ENCODE peak calls at places on chromosomes 2 and 18, in six cellular contexts. C, S, K, U, O and Y are unnamed samples.

GRCh38 chr2:15112216-15112615 is 448.9 kb downstream of the NBAS start:
- DNase-seq in S (no peak), K (peak; percentile 5), C (no peak), U (no peak), O (no peak), Y (peak; percentile 51)

GRCh38 chr2:23530121-23530908 is 145.3 kb downstream of the KLHL29 start:
- DNase-seq in K (no peak), C (no peak), O (no peak), S (no peak), U (no peak), Y (no peak)

GRCh38 chr2:170930132-170931109 is 1.4 kb downstream of the GORASP2 start:
- DNase-seq in C (peak; percentile 27), K (peak; percentile 88), U (no peak), O (peak; percentile 44), S (no peak), Y (peak; percentile 43)

GRCh38 chr2:143730155-143730949 is 601.1 kb downstream of the ARHGAP15 start:
- DNase-seq in C (no peak), O (no peak), S (no peak), U (no peak), K (peak; percentile 58), Y (peak; percentile 19)

GRCh38 chr2:199470672-199471442 is 13.1 kb upstream of the SATB2 start:
- DNase-seq in C (no peak), O (no peak), S (no peak), U (no peak), K (no peak), Y (no peak)

GRCh38 chr2:108534577-108535379 is 508 bp downstream of the LIMS1 start:
- DNase-seq in K (peak; percentile 50), C (peak; percentile 55), S (no peak), O (peak; percentile 6), U (peak; percentile 46), Y (no peak)

GRCh38 chr2:151106805-151107490 is 154.7 kb downstream of the RBM43 start:
- DNase-seq in S (no peak), C (no peak), O (no peak), U (no peak), K (no peak), Y (peak; percentile 84)

GRCh38 chr2:241817126-241817820 is 8.3 kb downstream of the NEU4 start:
- DNase-seq in U (no peak), C (no peak), S (no peak), O (no peak), K (no peak), Y (no peak)

GRCh38 chr18:68219867-68220266 is 495.0 kb downstream of the TMX3 start:
- DNase-seq in S (no peak), K (no peak), U (no peak), C (no peak), O (no peak), Y (no peak)

GRCh38 chr2:190840572-190841172 is 39.9 kb upstream of the GLS start:
- DNase-seq in O (no peak), S (no peak), K (no peak), U (no peak), C (no peak), Y (no peak)

GRCh38 chr2:45013229-45014015 is 4.2 kb upstream of the SIX2 start:
- DNase-seq in O (no peak), C (no peak), U (no peak), K (no peak), S (no peak), Y (no peak)

GRCh38 chr18:36309436-36310391 is 12.2 kb downstream of the FHOD3 start:
- DNase-seq in K (no peak), S (peak; percentile 77), O (no peak), C (peak; percentile 90), U (no peak), Y (peak; percentile 100)

GRCh38 chr2:220619525-220620267 is 952.4 kb downstream of the EPHA4 start:
- DNase-seq in O (no peak), S (peak; percentile 83), K (no peak), C (no peak), U (no peak), Y (no peak)

GRCh38 chr18:41745166-41746049 is 209.6 kb upstream of the PIK3C3 start:
- DNase-seq in S (peak; percentile 15), O (no peak), U (peak; percentile 16), K (peak; percentile 31), C (peak; percentile 69), Y (peak; percentile 30)

GRCh38 chr18:23921716-23922285 is 92.8 kb upstream of the TTC39C start:
- DNase-seq in K (no peak), U (no peak), S (no peak), O (no peak), C (no peak), Y (no peak)

GRCh38 chr18:3449702-3450357 is at the start of gene TGIF1:
- DNase-seq in K (no peak), C (peak; percentile 82), O (peak; percentile 36), S (no peak), U (peak; percentile 83), Y (peak; percentile 80)

GRCh38 chr2:197073701-197074433 is 147.4 kb upstream of the PGAP1 start:
- DNase-seq in C (peak; percentile 38), K (peak; percentile 24), O (no peak), U (peak; percentile 81), S (no peak), Y (peak; percentile 24)

GRCh38 chr2:368386-368785 is 80.5 kb upstream of the ALKAL2 start:
- DNase-seq in S (no peak), O (no peak), C (no peak), U (no peak), K (no peak), Y (no peak)

GRCh38 chr2:177772529-177772928 is 300.0 kb downstream of the PDE11A start:
- DNase-seq in K (peak; percentile 44), U (no peak), S (peak; percentile 18), C (peak; percentile 28), O (no peak), Y (peak; percentile 55)

GRCh38 chr2:202771741-202772470 is 99.7 kb downstream of the ICA1L start:
- DNase-seq in U (no peak), K (no peak), O (no peak), C (peak; percentile 87), S (no peak), Y (peak; percentile 27)

GRCh38 chr2:23204650-23205049 is 180.3 kb upstream of the KLHL29 start:
- DNase-seq in K (no peak), C (no peak), U (no peak), S (no peak), O (no peak), Y (no peak)

GRCh38 chr18:7066965-7067555 is 50.5 kb downstream of the LAMA1 start:
- DNase-seq in C (no peak), U (no peak), K (no peak), O (no peak), S (no peak), Y (no peak)

GRCh38 chr2:100425573-100426383 is 8.3 kb upstream of the CHST10 start:
- DNase-seq in O (no peak), S (no peak), U (no peak), C (no peak), K (no peak), Y (no peak)

GRCh38 chr2:3305952-3306351 is 71.7 kb downstream of the EIPR1 start:
- DNase-seq in U (no peak), K (no peak), S (no peak), C (no peak), O (no peak), Y (no peak)

GRCh38 chr18:57131782-57132181 is 15.1 kb upstream of the BOD1L2 start:
- DNase-seq in O (no peak), K (no peak), U (no peak), S (no peak), C (no peak), Y (no peak)

GRCh38 chr2:25598911-25599310 is 74.5 kb downstream of the DTNB start:
- DNase-seq in S (no peak), O (no peak), C (no peak), K (no peak), U (no peak), Y (no peak)

GRCh38 chr2:39127973-39128372 is 7.1 kb upstream of the SOS1 start:
- DNase-seq in C (no peak), S (no peak), U (no peak), O (peak; percentile 34), K (peak; percentile 93), Y (peak; percentile 63)

GRCh38 chr18:22102948-22103663 is 66.3 kb upstream of the GATA6 start:
- DNase-seq in K (peak; percentile 7), S (no peak), C (peak; percentile 40), O (no peak), U (no peak), Y (no peak)

GRCh38 chr18:27014841-27015240 is 149.3 kb upstream of the AQP4 start:
- DNase-seq in K (no peak), S (no peak), O (no peak), C (no peak), U (no peak), Y (no peak)

GRCh38 chr18:27017901-27018500 is 152.5 kb upstream of the AQP4 start:
- DNase-seq in O (no peak), U (no peak), C (peak; percentile 4), S (no peak), K (peak; percentile 30), Y (peak; percentile 2)
- TF ChIP-seq CTCF in O (no peak), U (peak; percentile 72), C (peak; percentile 64), S (peak; percentile 71), K (peak; percentile 50), Y (peak; percentile 36)

GRCh38 chr2:72561621-72562318 is 264.1 kb downstream of the EXOC6B start:
- DNase-seq in U (no peak), S (no peak), C (no peak), K (no peak), O (no peak), Y (peak; percentile 27)
- H3K4me3 ChIP-seq in U (no peak overlapping the region), S (no peak overlapping the region), C (no peak overlapping the region), K (no peak overlapping the region), O (no peak overlapping the region), Y (no peak overlapping the region)

DNA sequence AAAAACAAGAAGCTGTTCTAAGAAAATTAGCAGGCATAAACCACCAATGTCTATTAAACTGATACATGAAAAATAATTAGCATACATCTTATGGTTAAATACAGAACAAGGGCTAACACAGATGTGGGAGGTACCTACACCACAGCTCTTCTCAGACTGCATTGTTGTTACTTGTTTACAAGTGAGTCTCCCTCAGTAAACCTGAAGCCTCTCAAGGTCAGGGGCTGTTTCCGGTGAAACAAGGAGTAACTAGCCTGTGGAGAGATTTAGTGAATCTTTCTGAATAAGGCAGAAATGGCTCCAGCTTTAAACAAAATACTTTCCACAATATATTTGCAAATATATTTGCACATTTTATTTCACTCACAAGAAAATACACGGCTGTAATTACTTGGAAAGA is 244.0 kb downstream of the FIGN start:
- DNase-seq in K (no peak), U (no peak), S (no peak), O (no peak), C (no peak), Y (no peak)
- TF ChIP-seq CTCF in K (no peak), U (no peak), S (no peak), O (no peak), C (no peak), Y (no peak)

DNA sequence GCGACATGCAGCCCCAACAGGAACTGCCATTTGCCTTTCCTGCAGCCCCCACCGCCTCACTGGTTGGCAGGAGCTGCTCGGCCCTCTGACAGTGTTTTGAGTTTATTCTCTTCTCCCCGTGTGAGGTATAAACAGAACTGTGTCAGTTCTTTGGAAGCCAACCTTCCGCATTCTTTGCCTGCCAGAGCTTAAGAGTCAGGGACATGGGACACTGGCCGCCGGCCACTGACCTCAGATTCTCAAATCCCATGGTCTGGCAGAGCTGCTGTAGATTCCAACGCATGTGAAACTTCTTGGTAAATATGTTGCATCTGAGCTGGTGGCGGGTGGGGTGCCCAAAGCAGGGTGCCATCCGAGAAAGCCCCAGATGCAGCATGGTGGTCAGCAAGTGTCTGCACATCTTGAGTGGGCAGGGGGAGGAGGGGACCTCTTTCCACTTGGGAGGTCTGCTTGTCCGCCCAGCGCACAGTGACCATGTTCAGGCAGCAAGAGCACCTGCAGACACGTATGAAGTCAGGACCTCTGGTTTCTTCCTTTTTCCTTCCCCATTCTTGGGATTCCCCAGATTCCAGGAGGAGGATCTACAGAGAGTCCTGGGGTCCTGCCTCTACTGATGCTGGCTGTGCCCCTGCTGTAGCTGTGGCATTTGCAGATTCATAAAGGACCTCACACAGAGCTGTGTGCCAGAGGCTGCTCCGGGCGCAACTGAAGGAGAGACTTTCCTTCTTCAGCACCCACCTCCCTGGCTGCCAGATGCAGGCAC is 23.8 kb downstream of the ASB18 start:
- DNase-seq in K (no peak), O (no peak), C (no peak), S (peak; percentile 4), U (peak; percentile 70), Y (no peak)
- H3K4me3 ChIP-seq in K (no peak overlapping the region), O (no peak overlapping the region), C (no peak overlapping the region), S (no peak overlapping the region), U (peak overlapping the region; percentile 53), Y (no peak overlapping the region)